ENCODE peak calls at places on chromosomes 16 and 17, in four cellular contexts. One of them, this sample, is unnamed.

GRCh38 chr16:25713785-25714570 is 22.2 kb downstream of the HS3ST4 start:
- DNase-seq in uterus: no peak
- DNase-seq in heart right ventricle: no peak
- DNase-seq in non-pigmented ciliary epithelial cell: no peak
- DNase-seq in this sample: no peak

GRCh38 chr17:76147211-76148014 is 6.4 kb upstream of the FOXJ1 start:
- DNase-seq in uterus: no peak
- DNase-seq in heart right ventricle: no peak
- DNase-seq in non-pigmented ciliary epithelial cell: no peak
- DNase-seq in this sample: no peak

GRCh38 chr17:76738468-76738850 is 540 bp downstream of the MFSD11 start:
- DNase-seq in non-pigmented ciliary epithelial cell: no peak
- DNase-seq in uterus: no peak
- DNase-seq in heart right ventricle: no peak
- DNase-seq in this sample: no peak

GRCh38 chr17:58310511-58311428 is 17.8 kb downstream of the TSPOAP1 start:
- DNase-seq in heart right ventricle: no peak
- DNase-seq in uterus: no peak
- DNase-seq in non-pigmented ciliary epithelial cell: no peak
- DNase-seq in this sample: no peak

GRCh38 chr17:18877104-18877503 is 19.2 kb downstream of the PRPSAP2 start:
- DNase-seq in heart right ventricle: no peak
- DNase-seq in non-pigmented ciliary epithelial cell: no peak
- DNase-seq in uterus: no peak
- DNase-seq in this sample: no peak

GRCh38 chr16:22099256-22099975 is 7.1 kb downstream of the VWA3A start:
- DNase-seq in heart right ventricle: no peak
- DNase-seq in uterus: no peak
- DNase-seq in non-pigmented ciliary epithelial cell: no peak
- DNase-seq in this sample: no peak

GRCh38 chr16:30698139-30698815 is 694 bp upstream of the SRCAP start:
- DNase-seq in uterus: peak; percentile 99
- DNase-seq in heart right ventricle: peak; percentile 99
- DNase-seq in non-pigmented ciliary epithelial cell: peak; percentile 45
- DNase-seq in this sample: peak; percentile 99

GRCh38 chr16:69132424-69133252 is at the start of the genes CHTF8 and UTP4:
- DNase-seq in heart right ventricle: peak; percentile 87
- DNase-seq in non-pigmented ciliary epithelial cell: no peak
- DNase-seq in uterus: peak; percentile 84
- DNase-seq in this sample: peak; percentile 79

GRCh38 chr16:22355487-22355908 is 18.9 kb downstream of the CDR2 start:
- DNase-seq in uterus: no peak
- DNase-seq in heart right ventricle: no peak
- DNase-seq in non-pigmented ciliary epithelial cell: no peak
- DNase-seq in this sample: no peak

GRCh38 chr17:63189930-63190329 is 223.9 kb downstream of the TANC2 start:
- DNase-seq in non-pigmented ciliary epithelial cell: no peak
- DNase-seq in heart right ventricle: no peak
- DNase-seq in uterus: no peak
- DNase-seq in this sample: no peak

GRCh38 chr16:72739577-72739976 is 308.4 kb downstream of the ZFHX3 start:
- DNase-seq in heart right ventricle: no peak
- DNase-seq in uterus: no peak
- DNase-seq in non-pigmented ciliary epithelial cell: no peak
- DNase-seq in this sample: no peak

GRCh38 chr16:81036751-81037350 is 1.2 kb downstream of the ATMIN start:
- DNase-seq in uterus: no peak
- DNase-seq in heart right ventricle: no peak
- DNase-seq in non-pigmented ciliary epithelial cell: no peak
- DNase-seq in this sample: no peak

GRCh38 chr16:72787519-72788268 is 260.2 kb downstream of the ZFHX3 start:
- DNase-seq in non-pigmented ciliary epithelial cell: peak; percentile 60
- DNase-seq in uterus: peak; percentile 74
- DNase-seq in heart right ventricle: peak; percentile 53
- DNase-seq in this sample: peak; percentile 9

GRCh38 chr17:55641559-55642160 is 81.0 kb downstream of the TMEM100 start:
- DNase-seq in uterus: peak; percentile 75
- DNase-seq in heart right ventricle: peak; percentile 48
- DNase-seq in non-pigmented ciliary epithelial cell: peak; percentile 34
- DNase-seq in this sample: no peak

GRCh38 chr16:85046472-85046916 is 18.9 kb downstream of the KIAA0513 start:
- DNase-seq in non-pigmented ciliary epithelial cell: no peak
- DNase-seq in uterus: no peak
- DNase-seq in heart right ventricle: no peak
- DNase-seq in this sample: no peak

GRCh38 chr16:26204138-26204537 is 512.4 kb downstream of the HS3ST4 start:
- DNase-seq in non-pigmented ciliary epithelial cell: no peak
- DNase-seq in uterus: no peak
- DNase-seq in heart right ventricle: no peak
- DNase-seq in this sample: no peak

GRCh38 chr16:56866955-56867830 is 2.2 kb downstream of the SLC12A3 start:
- DNase-seq in uterus: no peak
- DNase-seq in non-pigmented ciliary epithelial cell: no peak
- DNase-seq in heart right ventricle: no peak
- DNase-seq in this sample: no peak

GRCh38 chr16:87626905-87627304 is 24.6 kb downstream of the JPH3 start:
- DNase-seq in heart right ventricle: no peak
- DNase-seq in uterus: no peak
- DNase-seq in non-pigmented ciliary epithelial cell: no peak
- DNase-seq in this sample: no peak

GRCh38 chr17:4179071-4179470 is 36.1 kb downstream of the CYB5D2 start:
- DNase-seq in heart right ventricle: no peak
- DNase-seq in non-pigmented ciliary epithelial cell: no peak
- DNase-seq in uterus: no peak
- DNase-seq in this sample: no peak